ENCODE peak calls at places on chromosomes 6 and 20, in six cellular contexts. Y is fibroblast of pulmonary artery, S is endodermal cell, X is GM12865, J is lung, Q is tibial nerve. M is an unnamed sample.

GRCh38 chr20:63645218-63645617 is 8.0 kb downstream of the STMN3 start:
- DNase-seq in Y (no peak), S (peak), X (no peak), J (no peak), Q (no peak), M (no peak)

GRCh38 chr6:155527443-155527842 is 71.8 kb upstream of the NOX3 start:
- DNase-seq in Y (no peak), S (no peak), X (no peak), J (no peak), Q (no peak), M (no peak)

GRCh38 chr20:14313621-14314020 is 23.8 kb downstream of the FLRT3 start:
- DNase-seq in Y (no peak), S (no peak), X (no peak), J (no peak), Q (no peak), M (no peak)

GRCh38 chr20:32534661-32535240 is 50.4 kb downstream of the NOL4L start:
- DNase-seq in Y (no peak), S (peak), X (peak), J (no peak), Q (no peak), M (no peak)

GRCh38 chr6:153024401-153025017 is 22.0 kb upstream of the MTRF1L start:
- DNase-seq in Y (peak), S (peak), X (peak), J (peak), Q (peak), M (peak)

GRCh38 chr20:59813948-59814834 is 119.2 kb downstream of the SYCP2 start:
- DNase-seq in Y (no peak), S (peak), X (no peak), J (peak), Q (peak), M (no peak)

GRCh38 chr6:141056945-141057635 is 1075.6 kb upstream of the GJE1 start:
- DNase-seq in Y (peak), S (no peak), X (no peak), J (no peak), Q (no peak), M (no peak)

GRCh38 chr6:167996424-167997199 is 859 bp upstream of the KIF25 start:
- DNase-seq in Y (no peak), S (peak), X (peak), J (peak), Q (no peak), M (no peak)

GRCh38 chr20:13142143-13142542 is 78.9 kb upstream of the ISM1 start:
- DNase-seq in Y (no peak), S (no peak), X (no peak), J (no peak), Q (no peak), M (no peak)

GRCh38 chr6:158595223-158595622 is 35.3 kb downstream of the TMEM181 start:
- DNase-seq in Y (peak), S (no peak), X (peak), J (no peak), Q (no peak), M (no peak)

GRCh38 chr6:9204171-9204570 is 768.8 kb upstream of the SLC35B3 start:
- DNase-seq in Y (peak), S (no peak), X (no peak), J (no peak), Q (no peak), M (no peak)

GRCh38 chr20:44693625-44694024 is 21.5 kb upstream of the CCN5 start:
- DNase-seq in Y (no peak), S (no peak), X (no peak), J (no peak), Q (no peak), M (no peak)

GRCh38 chr6:43263314-43264178 is 20.3 kb downstream of the TTBK1 start:
- DNase-seq in Y (peak), S (peak), X (peak), J (peak), Q (peak), M (peak)

GRCh38 chr6:89597988-89598387 is 40.6 kb downstream of the LYRM2 start:
- DNase-seq in Y (peak), S (peak), X (no peak), J (peak), Q (peak), M (no peak)

GRCh38 chr6:124066995-124067552 is 263.4 kb downstream of the NKAIN2 start:
- DNase-seq in Y (no peak), S (no peak), X (no peak), J (no peak), Q (no peak), M (no peak)

GRCh38 chr20:53691811-53692192 is 98.2 kb upstream of the ZNF217 start:
- DNase-seq in Y (no peak), S (no peak), X (no peak), J (no peak), Q (no peak), M (no peak)

GRCh38 chr6:54194067-54194466 is 82.8 kb downstream of the MLIP start:
- DNase-seq in Y (peak), S (no peak), X (no peak), J (no peak), Q (no peak), M (no peak)

GRCh38 chr20:25281541-25281991 is 33.7 kb downstream of the PYGB start:
- DNase-seq in Y (no peak), S (no peak), X (peak), J (no peak), Q (no peak), M (no peak)

GRCh38 chr6:124203106-124203811 is 399.6 kb downstream of the NKAIN2 start:
- DNase-seq in Y (peak), S (no peak), X (no peak), J (no peak), Q (no peak), M (no peak)

GRCh38 chr20:36086767-36087166 is 67.8 kb upstream of the EPB41L1 start:
- DNase-seq in Y (no peak), S (no peak), X (no peak), J (no peak), Q (no peak), M (no peak)

GRCh38 chr20:48846516-48847492 is 19.0 kb upstream of the PREX1 start:
- DNase-seq in Y (peak), S (peak), X (peak), J (no peak), Q (no peak), M (no peak)

GRCh38 chr6:43113431-43114260 is 37.5 kb downstream of the PTK7 start:
- DNase-seq in Y (no peak), S (no peak), X (no peak), J (no peak), Q (no peak), M (no peak)

GRCh38 chr6:153090241-153090930 is 40.7 kb downstream of the RGS17 start:
- DNase-seq in Y (peak), S (no peak), X (no peak), J (no peak), Q (no peak), M (no peak)

GRCh38 chr6:132213732-132214131 is 187.5 kb downstream of the MOXD1 start:
- DNase-seq in Y (no peak), S (no peak), X (no peak), J (no peak), Q (no peak), M (no peak)

GRCh38 chr6:43269273-43270007 is 26.2 kb downstream of the TTBK1 start:
- DNase-seq in Y (no peak), S (peak), X (no peak), J (no peak), Q (no peak), M (no peak)

GRCh38 chr20:45373353-45374100 is 4.6 kb downstream of the TP53TG5 start:
- DNase-seq in Y (peak), S (peak), X (peak), J (peak), Q (peak), M (peak)

GRCh38 chr6:104134876-104135275 is 724.8 kb downstream of the HACE1 start:
- DNase-seq in Y (peak), S (no peak), X (no peak), J (no peak), Q (no peak), M (no peak)

GRCh38 chr6:157517601-157518359 is 136.8 kb downstream of the ZDHHC14 start:
- DNase-seq in Y (no peak), S (no peak), X (no peak), J (no peak), Q (no peak), M (no peak)

GRCh38 chr6:42774201-42774600 is 7.7 kb upstream of the BICRAL start:
- DNase-seq in Y (no peak), S (no peak), X (peak), J (no peak), Q (no peak), M (no peak)

GRCh38 chr20:4234128-4234527 is 218.8 kb upstream of the RNF24 start:
- DNase-seq in Y (peak), S (no peak), X (no peak), J (no peak), Q (no peak), M (no peak)

GRCh38 chr20:33649201-33649631 is 12.9 kb upstream of the C20orf144 start:
- DNase-seq in Y (no peak), S (no peak), X (no peak), J (peak), Q (no peak), M (no peak)

GRCh38 chr20:7432612-7433011 is 507.6 kb downstream of the HAO1 start:
- DNase-seq in Y (no peak), S (no peak), X (no peak), J (no peak), Q (no peak), M (no peak)

GRCh38 chr20:14828459-14828858 is 491.0 kb upstream of the FLRT3 start:
- DNase-seq in Y (no peak), S (no peak), X (no peak), J (no peak), Q (no peak), M (no peak)

GRCh38 chr6:137217801-137218472 is 1.2 kb downstream of the IFNGR1 start:
- DNase-seq in Y (peak), S (no peak), X (peak), J (no peak), Q (peak), M (no peak)

GRCh38 chr6:7542878-7543394 is 1.5 kb downstream of the DSP start:
- DNase-seq in Y (peak), S (peak), X (no peak), J (peak), Q (no peak), M (peak)

GRCh38 chr20:36264426-36265246 is 28.4 kb downstream of the AAR2 start:
- DNase-seq in Y (no peak), S (no peak), X (no peak), J (no peak), Q (no peak), M (no peak)

GRCh38 chr6:166862287-166862977 is 93.9 kb downstream of the RNASET2 start:
- DNase-seq in Y (no peak), S (peak), X (peak), J (no peak), Q (no peak), M (peak)
- TF ChIP-seq CTCF in Y (no peak), S (no peak), X (peak), J (no peak), Q (no peak), M (no peak)

GRCh38 chr6:170583736-170584180 is 679 bp downstream of the PDCD2 start:
- DNase-seq in Y (peak), S (no peak), X (no peak), J (no peak), Q (no peak), M (no peak)
- TF ChIP-seq CTCF in Y (peak), S (peak), X (no peak), J (no peak), Q (no peak), M (peak)

DNA sequence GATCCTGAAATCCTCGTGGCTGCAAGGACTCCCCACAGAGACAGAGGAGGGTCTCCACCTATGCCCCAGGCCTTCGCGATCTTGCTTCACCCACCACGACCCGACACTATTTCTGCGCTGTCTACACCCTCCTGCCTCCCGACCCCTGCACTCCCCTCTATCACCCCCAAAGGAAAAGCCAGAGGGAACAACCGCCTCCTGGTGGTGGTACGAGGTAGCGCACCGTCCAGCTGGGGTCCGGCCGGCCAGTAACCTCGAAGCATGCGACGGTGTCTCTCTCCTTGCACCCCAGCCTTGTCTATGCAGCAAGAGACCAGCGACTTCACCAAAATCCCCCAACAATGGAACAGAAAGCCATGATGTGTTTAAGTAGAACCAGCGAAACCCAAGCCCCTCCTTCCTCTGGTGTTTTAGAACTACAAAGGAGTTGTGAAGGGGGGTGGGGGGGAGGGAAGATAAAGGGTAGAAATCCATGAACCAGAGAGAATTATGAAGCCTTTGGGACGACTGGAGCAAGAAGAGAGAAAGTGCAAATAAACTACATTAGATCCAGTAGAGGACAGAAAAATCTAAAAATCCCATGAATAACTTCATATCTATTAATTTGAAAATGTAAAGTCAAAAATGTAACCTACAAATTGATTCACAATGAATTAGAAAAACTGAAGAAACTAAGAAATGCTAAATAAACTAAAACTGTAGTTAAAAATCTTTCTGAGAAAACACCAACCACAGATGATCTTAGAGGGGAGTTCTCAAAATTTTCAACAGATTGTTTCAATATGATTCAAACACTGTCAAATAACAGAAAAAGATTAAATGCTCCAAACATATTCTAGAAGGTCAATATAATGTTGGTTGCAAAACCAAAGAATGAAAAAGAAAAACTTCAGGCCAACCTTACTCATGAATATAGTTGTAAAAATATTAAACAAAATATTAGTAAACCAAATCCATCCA is 168.0 kb downstream of the CDK19 start:
- DNase-seq in Y (no peak), S (peak), X (no peak), J (no peak), Q (no peak), M (no peak)
- TF ChIP-seq CTCF in Y (peak), S (peak), X (peak), J (no peak), Q (peak), M (peak)

GRCh38 chr20:50142812-50143211 is 10.7 kb downstream of the PEDS1 start:
- DNase-seq in Y (no peak), S (peak), X (no peak), J (no peak), Q (no peak), M (no peak)
- TF ChIP-seq CTCF in Y (no peak), S (no peak), X (no peak), J (no peak), Q (no peak), M (no peak)

GRCh38 chr6:73314577-73315492 is 39.2 kb downstream of the DPPA5 start:
- DNase-seq in Y (no peak), S (no peak), X (no peak), J (no peak), Q (no peak), M (no peak)

GRCh38 chr6:73309534-73309783 is 44.6 kb downstream of the DPPA5 start:
- DNase-seq in Y (no peak), S (no peak), X (no peak), J (no peak), Q (no peak), M (no peak)

GRCh38 chr6:73308712-73309533 is 45.2 kb downstream of the DPPA5 start:
- DNase-seq in Y (peak), S (peak), X (peak), J (no peak), Q (no peak), M (no peak)

DNA sequence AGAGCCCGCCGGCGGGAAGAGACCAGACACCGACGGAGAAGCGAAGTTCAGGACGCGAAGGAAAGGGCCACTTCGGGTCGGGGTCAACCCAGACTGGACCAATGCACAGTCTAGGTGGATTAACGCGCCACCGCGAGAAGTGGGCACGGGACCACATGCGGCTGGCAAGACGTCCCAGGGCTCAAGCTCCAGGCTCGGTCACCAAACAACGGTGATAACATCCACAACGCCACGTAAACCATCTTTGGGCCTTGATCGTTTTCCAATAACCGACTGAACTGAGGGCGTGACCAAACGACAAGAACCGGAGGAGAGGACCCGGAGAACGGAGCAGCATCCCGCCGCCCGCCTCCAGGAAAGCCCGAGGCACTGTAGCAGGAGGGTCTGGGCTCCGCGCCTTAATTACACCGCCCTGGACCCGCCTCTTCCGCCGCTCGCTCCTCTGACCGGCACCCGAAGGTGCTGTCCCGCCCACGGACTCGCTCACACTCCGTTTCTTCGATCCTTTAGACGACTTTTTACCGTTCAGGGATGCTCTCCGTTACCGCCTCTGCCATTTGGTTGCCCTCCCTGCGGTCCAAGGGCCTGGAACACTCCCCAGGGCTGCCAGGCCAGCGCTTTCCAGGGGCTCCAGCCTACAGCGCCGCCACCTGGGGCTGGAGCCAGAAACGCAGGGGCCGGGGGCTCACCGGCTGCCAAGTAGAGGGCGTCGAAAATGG is 44.1 kb downstream of the DPPA5 start:
- DNase-seq in Y (peak), S (peak), X (peak), J (peak), Q (peak), M (peak)
- TF ChIP-seq CTCF in Y (peak), S (peak), X (peak), J (peak), Q (no peak), M (peak)

DNA sequence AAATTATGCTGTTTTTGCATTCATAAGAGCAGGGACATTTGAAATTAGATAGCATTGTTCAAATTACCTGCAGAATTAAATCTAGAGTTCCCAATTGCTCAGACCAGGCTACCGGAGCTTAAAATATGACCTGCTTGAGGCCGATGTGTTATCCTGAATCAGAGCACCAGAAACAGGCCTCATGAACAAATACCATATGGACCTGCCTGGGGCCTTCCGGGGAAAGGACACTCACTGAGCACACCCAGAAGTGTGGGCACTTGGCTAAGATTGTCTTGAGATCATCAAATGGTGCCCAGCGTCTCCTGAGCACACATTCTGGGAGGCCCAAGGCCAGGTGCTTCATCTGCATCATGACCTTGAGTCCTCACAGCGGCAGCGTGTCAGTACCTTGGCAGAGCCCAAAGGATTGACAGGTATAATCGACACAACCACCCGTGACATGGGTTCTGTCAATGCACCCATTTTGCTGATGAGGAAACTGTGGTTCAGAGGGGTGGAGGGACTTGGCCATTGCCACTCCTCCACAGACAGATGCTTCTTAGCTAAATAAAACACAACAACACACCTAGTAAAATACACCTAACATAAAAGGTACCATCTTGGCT is 41.3 kb downstream of the APCDD1L start:
- DNase-seq in Y (no peak), S (peak), X (no peak), J (no peak), Q (no peak), M (no peak)
- TF ChIP-seq CTCF in Y (no peak), S (no peak), X (no peak), J (no peak), Q (no peak), M (no peak)

GRCh38 chr6:33414592-33415271 is 3.2 kb downstream of the CUTA start:
- DNase-seq in Y (no peak), S (peak), X (no peak), J (no peak), Q (no peak), M (no peak)
- TF ChIP-seq CTCF in Y (peak), S (peak), X (peak), J (no peak), Q (no peak), M (peak)

M was measured in progenitor cell of endocrine pancreas.